ENCODE peak calls at places on chromosomes 16 and 17, in four cellular contexts. U is SK-N-SH, S is psoas muscle, P is cardiac muscle cell. N is an unnamed sample.

GRCh38 chr17:27446569-27447301 is 9.5 kb upstream of the KSR1 start:
- DNase-seq in U (peak; percentile 54), S (no peak), P (peak; percentile 98), N (peak; percentile 50)

GRCh38 chr16:18788828-18789514 is 1.2 kb downstream of the RPS15A start:
- DNase-seq in U (no peak), S (no peak), P (no peak), N (no peak)

GRCh38 chr17:71327376-71328059 is 793.3 kb upstream of the SOX9 start:
- DNase-seq in U (no peak), S (no peak), P (peak; percentile 48), N (no peak)

GRCh38 chr17:79874329-79874981 is 35.2 kb upstream of the CBX4 start:
- DNase-seq in U (peak; percentile 80), S (no peak), P (peak; percentile 40), N (no peak)

GRCh38 chr17:18291718-18292540 is 22.9 kb downstream of the TOP3A start:
- DNase-seq in U (no peak), S (no peak), P (no peak), N (no peak)

GRCh38 chr16:89248196-89249005 is 30.9 kb downstream of the ZNF778 start:
- DNase-seq in U (peak; percentile 40), S (no peak), P (no peak), N (no peak)

GRCh38 chr17:12637015-12637414 is 28.7 kb upstream of the MYOCD start:
- DNase-seq in U (no peak), S (no peak), P (peak; percentile 87), N (no peak)

GRCh38 chr16:14097182-14097951 is 26.2 kb downstream of the MRTFB start:
- DNase-seq in U (no peak), S (no peak), P (no peak), N (no peak)

GRCh38 chr16:78703951-78704350 is 604.5 kb downstream of the WWOX start:
- DNase-seq in U (no peak), S (no peak), P (peak; percentile 8), N (no peak)

GRCh38 chr16:84746231-84746630 is 46.4 kb downstream of the USP10 start:
- DNase-seq in U (no peak), S (no peak), P (no peak), N (no peak)

GRCh38 chr16:52251495-52251894 is 295.4 kb downstream of the TOX3 start:
- DNase-seq in U (no peak), S (no peak), P (peak; percentile 1), N (no peak)

GRCh38 chr16:10965440-10966039 is 21.2 kb downstream of the CLEC16A start:
- DNase-seq in U (no peak), S (no peak), P (no peak), N (no peak)

GRCh38 chr16:57297856-57298255 is 13.4 kb upstream of the PLLP start:
- DNase-seq in U (no peak), S (no peak), P (no peak), N (no peak)

GRCh38 chr16:69741951-69742904 is 12.5 kb downstream of the NOB1 start:
- DNase-seq in U (peak; percentile 52), S (peak; percentile 78), P (peak; percentile 63), N (peak; percentile 95)

GRCh38 chr17:67477687-67478086 is 100.6 kb downstream of the PITPNC1 start:
- DNase-seq in U (no peak), S (no peak), P (no peak), N (no peak)

GRCh38 chr17:2238432-2239169 is 65.0 kb downstream of the SMG6 start:
- DNase-seq in U (no peak), S (peak; percentile 49), P (no peak), N (peak; percentile 85)

GRCh38 chr17:29176500-29177351 is 3.5 kb downstream of the MYO18A start:
- DNase-seq in U (peak; percentile 78), S (peak; percentile 45), P (peak; percentile 53), N (peak; percentile 45)

GRCh38 chr17:78734841-78735641 is 47.0 kb downstream of the CYTH1 start:
- DNase-seq in U (no peak), S (no peak), P (no peak), N (no peak)

GRCh38 chr17:32936894-32937500 is 9.0 kb downstream of the TMEM98 start:
- DNase-seq in U (peak; percentile 80), S (peak; percentile 69), P (peak; percentile 92), N (peak; percentile 85)

GRCh38 chr16:85157813-85158701 is 45.8 kb upstream of the CIBAR2 start:
- DNase-seq in U (peak; percentile 79), S (no peak), P (no peak), N (peak; percentile 63)

GRCh38 chr16:23185661-23186060 is 3.1 kb downstream of the SCNN1G start:
- DNase-seq in U (peak; percentile 53), S (no peak), P (no peak), N (no peak)

GRCh38 chr17:20008242-20009051 is 712 bp upstream of the SPECC1 start:
- DNase-seq in U (peak; percentile 66), S (no peak), P (no peak), N (no peak)

GRCh38 chr17:77594416-77595209 is 363.9 kb upstream of the TNRC6C start:
- DNase-seq in U (no peak), S (no peak), P (no peak), N (no peak)

GRCh38 chr17:79413591-79413990 is 197.3 kb downstream of the RBFOX3 start:
- DNase-seq in U (peak; percentile 72), S (no peak), P (no peak), N (no peak)

GRCh38 chr16:26491962-26492361 is 574.8 kb upstream of the C16orf82 start:
- DNase-seq in U (no peak), S (no peak), P (no peak), N (no peak)

GRCh38 chr17:71922439-71922838 is 198.4 kb upstream of the SOX9 start:
- DNase-seq in U (no peak), S (no peak), P (peak; percentile 30), N (no peak)

GRCh38 chr17:4230142-4230541 is 33.6 kb downstream of the ANKFY1 start:
- DNase-seq in U (no peak), S (no peak), P (peak; percentile 99), N (no peak)

GRCh38 chr17:28571255-28572122 is at the start of gene PIGS:
- DNase-seq in U (peak; percentile 98), S (peak; percentile 95), P (peak; percentile 91), N (peak; percentile 98)

GRCh38 chr17:11639736-11640510 is 41.7 kb downstream of the DNAH9 start:
- DNase-seq in U (no peak), S (no peak), P (no peak), N (no peak)

GRCh38 chr16:53859995-53860540 is 156.1 kb downstream of the FTO start:
- DNase-seq in U (no peak), S (no peak), P (no peak), N (no peak)

GRCh38 chr17:17236295-17237025 is 508 bp downstream of the FLCN start:
- DNase-seq in U (no peak), S (no peak), P (peak; percentile 22), N (no peak)

GRCh38 chr16:51818342-51818944 is 667.4 kb upstream of the SALL1 start:
- DNase-seq in U (peak; percentile 28), S (no peak), P (peak; percentile 57), N (no peak)

GRCh38 chr16:80852261-80852872 is 48.0 kb upstream of the CDYL2 start:
- DNase-seq in U (peak; percentile 13), S (no peak), P (peak; percentile 27), N (peak; percentile 39)

GRCh38 chr17:82216301-82217119 is 3.9 kb upstream of the CCDC57 start:
- DNase-seq in U (peak; percentile 54), S (peak; percentile 77), P (peak; percentile 87), N (peak; percentile 88)

GRCh38 chr16:72858611-72859493 is 189.1 kb downstream of the ZFHX3 start:
- DNase-seq in U (peak; percentile 67), S (no peak), P (peak; percentile 74), N (peak; percentile 47)
- H3K4me3 ChIP-seq in U (no peak overlapping the region), S (no peak overlapping the region), P (no peak overlapping the region), N (no peak overlapping the region)

DNA sequence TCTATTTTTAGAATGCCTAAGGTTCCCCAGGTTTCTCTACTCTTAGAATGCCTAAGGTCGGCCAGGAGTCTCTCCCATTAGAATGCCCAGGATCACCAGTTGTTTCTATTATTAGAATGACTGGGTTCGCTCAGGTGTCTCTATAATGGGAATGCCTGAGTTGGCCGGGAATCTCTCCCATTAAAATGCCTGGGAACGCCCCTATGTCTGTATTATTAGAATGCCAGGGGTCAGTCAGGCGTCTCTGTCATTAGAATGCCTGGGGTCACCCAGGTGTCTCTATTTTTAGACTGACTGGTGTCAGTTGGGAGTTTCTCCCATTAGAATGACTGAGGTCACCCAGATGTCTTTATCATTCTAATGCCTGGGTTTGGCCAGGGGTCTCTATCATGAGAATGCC is 2252.5 kb downstream of the TP53TG3F start:
- DNase-seq in U (no peak), S (no peak), P (no peak), N (no peak)
- H3K9me3 ChIP-seq in U (no peaks in the 10 kb centered on the region), S (peaks cover 8% of the 10 kb centered on the region), P (no peaks in the 10 kb centered on the region), N (no peaks in the 10 kb centered on the region)

GRCh38 chr16:86757704-86758040 is 179.3 kb downstream of the FOXL1 start:
- DNase-seq in U (no peak), S (no peak), P (no peak), N (no peak)
- H3K4me3 ChIP-seq in U (no peak overlapping the region), S (no peak overlapping the region), P (no peak overlapping the region), N (no peak overlapping the region)

DNA sequence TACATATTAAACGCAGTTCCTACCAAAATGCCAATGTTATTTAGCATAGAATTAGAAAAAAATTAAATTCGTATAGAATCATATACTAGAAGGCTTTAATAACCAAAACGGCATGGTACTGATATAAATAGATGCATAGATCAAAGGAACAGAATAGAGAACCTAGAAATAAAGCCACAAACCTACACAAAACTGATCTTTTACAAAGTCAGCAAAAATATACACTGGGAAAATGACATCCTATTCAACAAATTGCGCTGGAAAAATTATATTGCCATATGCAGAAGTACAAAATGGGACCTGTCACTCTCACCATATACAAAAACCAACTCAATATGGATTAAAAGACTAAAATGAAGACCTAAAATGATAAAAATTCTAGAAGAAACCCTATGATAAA is 1882.6 kb downstream of the TP53TG3F start:
- DNase-seq in U (no peak), S (no peak), P (no peak), N (no peak)
- H3K9me3 ChIP-seq in U (no peaks in the 10 kb centered on the region), S (peaks cover 5% of the 10 kb centered on the region), P (peaks cover 3% of the 10 kb centered on the region), N (no peaks in the 10 kb centered on the region)

GRCh38 chr17:63476857-63477470 is at the start of gene ACE:
- DNase-seq in U (peak; percentile 94), S (peak; percentile 40), P (peak; percentile 25), N (peak; percentile 42)

GRCh38 chr17:63477471-63478440 is 895 bp downstream of the ACE start:
- DNase-seq in U (peak; percentile 74), S (no peak), P (peak; percentile 18), N (no peak)

GRCh38 chr17:63480192-63480784 is 3.4 kb downstream of the ACE start:
- DNase-seq in U (peak; percentile 33), S (no peak), P (no peak), N (no peak)

GRCh38 chr17:63479495-63480184 is 2.8 kb downstream of the ACE start:
- DNase-seq in U (peak; percentile 58), S (no peak), P (no peak), N (no peak)

GRCh38 chr17:63478814-63479494 is 2.1 kb downstream of the ACE start:
- DNase-seq in U (peak; percentile 94), S (peak; percentile 76), P (peak; percentile 94), N (peak; percentile 90)
- H3K4me3 ChIP-seq in U (no peak overlapping the region), S (peak overlapping the region; percentile 63), P (no peak overlapping the region), N (no peak overlapping the region)

N was measured in right cardiac atrium.